ENCODE peak calls at places on chromosomes 11 and 22, in nine cellular contexts. X, J, H, N, F, T, O, A and G are unnamed samples.
A peak's percentile ranks its signal among the peaks of the same experiment; 100 is the strongest.

GRCh38 chr11:129195682-129196081 is 3.6 kb upstream of the ARHGAP32 start:
- DNase-seq in J (no peak), T (no peak), X (no peak), N (no peak), H (no peak), F (no peak), O (no peak), A (peak; percentile 33), G (no peak)

GRCh38 chr22:44682556-44683168 is 19.3 kb upstream of the PRR5 start:
- DNase-seq in X (no peak), H (no peak), J (no peak), O (no peak), T (no peak), F (no peak), N (no peak), A (no peak), G (no peak)

GRCh38 chr11:76512851-76513653 is 68.2 kb downstream of the EMSY start:
- DNase-seq in F (no peak), A (peak; percentile 49), X (peak; percentile 62), J (peak; percentile 65), T (peak; percentile 78), N (peak; percentile 37), O (no peak), H (no peak), G (peak; percentile 20)

GRCh38 chr11:78256962-78257361 is 68.2 kb downstream of the USP35 start:
- DNase-seq in J (peak; percentile 92), T (peak; percentile 89), O (peak; percentile 91), X (peak; percentile 91), N (peak; percentile 93), H (no peak), F (no peak), A (peak; percentile 27), G (no peak)

GRCh38 chr11:33670250-33671011 is 30.2 kb downstream of the C11orf91 start:
- DNase-seq in F (no peak), H (no peak), A (no peak), T (peak; percentile 52), O (no peak), N (peak; percentile 76), J (peak; percentile 87), X (peak; percentile 88), G (no peak)

GRCh38 chr11:134346101-134346975 is 14.6 kb downstream of the GLB1L2 start:
- DNase-seq in O (no peak), H (no peak), T (no peak), J (no peak), N (no peak), A (no peak), X (no peak), F (no peak), G (no peak)

GRCh38 chr22:35174398-35174797 is 82.9 kb upstream of the HMGXB4 start:
- DNase-seq in O (no peak), T (no peak), A (no peak), X (no peak), J (no peak), N (no peak), H (no peak), F (no peak), G (no peak)

GRCh38 chr11:47333526-47333845 is 19.0 kb downstream of the MYBPC3 start:
- DNase-seq in F (no peak), A (no peak), O (peak; percentile 66), X (no peak), T (no peak), H (no peak), J (no peak), N (no peak), G (peak; percentile 0)

GRCh38 chr11:103294516-103294915 is 185.3 kb downstream of the DYNC2H1 start:
- DNase-seq in N (no peak), T (no peak), J (peak; percentile 12), H (no peak), F (no peak), A (no peak), X (no peak), O (no peak), G (no peak)

GRCh38 chr11:88015170-88015569 is 160.1 kb downstream of the RAB38 start:
- DNase-seq in T (no peak), J (no peak), X (no peak), O (no peak), H (no peak), A (no peak), N (no peak), F (no peak), G (no peak)

GRCh38 chr11:45178890-45179663 is 32.6 kb downstream of the PRDM11 start:
- DNase-seq in T (peak; percentile 26), O (no peak), X (peak; percentile 41), H (no peak), A (peak; percentile 25), N (peak; percentile 84), F (no peak), J (peak; percentile 71), G (no peak)

GRCh38 chr11:45149483-45150056 is 3.1 kb downstream of the PRDM11 start:
- DNase-seq in T (no peak), A (no peak), N (no peak), O (no peak), H (no peak), X (no peak), J (no peak), F (no peak), G (no peak)

GRCh38 chr11:6629892-6630631 is 10.8 kb upstream of the TPP1 start:
- DNase-seq in O (peak; percentile 77), T (no peak), X (no peak), F (no peak), H (peak; percentile 55), A (peak; percentile 55), J (no peak), N (no peak), G (peak; percentile 84)

GRCh38 chr11:35163707-35164496 is 24.9 kb downstream of the CD44 start:
- DNase-seq in A (peak; percentile 72), H (no peak), T (no peak), F (no peak), O (no peak), X (no peak), J (peak; percentile 31), N (no peak), G (no peak)

GRCh38 chr11:72721276-72721675 is 30.9 kb downstream of the ARAP1 start:
- DNase-seq in T (no peak), H (no peak), A (no peak), F (no peak), J (no peak), O (peak; percentile 51), X (no peak), N (no peak), G (no peak)
- H3K9ac ChIP-seq in T (peak overlapping the region; percentile 96), H (no peak overlapping the region), A (peak overlapping the region; percentile 18), F (peak overlapping the region; percentile 83), J (peak overlapping the region; percentile 78), O (peak overlapping the region; percentile 92), X (peak overlapping the region; percentile 87), N (peak overlapping the region; percentile 39), G (no peak overlapping the region)

DNA sequence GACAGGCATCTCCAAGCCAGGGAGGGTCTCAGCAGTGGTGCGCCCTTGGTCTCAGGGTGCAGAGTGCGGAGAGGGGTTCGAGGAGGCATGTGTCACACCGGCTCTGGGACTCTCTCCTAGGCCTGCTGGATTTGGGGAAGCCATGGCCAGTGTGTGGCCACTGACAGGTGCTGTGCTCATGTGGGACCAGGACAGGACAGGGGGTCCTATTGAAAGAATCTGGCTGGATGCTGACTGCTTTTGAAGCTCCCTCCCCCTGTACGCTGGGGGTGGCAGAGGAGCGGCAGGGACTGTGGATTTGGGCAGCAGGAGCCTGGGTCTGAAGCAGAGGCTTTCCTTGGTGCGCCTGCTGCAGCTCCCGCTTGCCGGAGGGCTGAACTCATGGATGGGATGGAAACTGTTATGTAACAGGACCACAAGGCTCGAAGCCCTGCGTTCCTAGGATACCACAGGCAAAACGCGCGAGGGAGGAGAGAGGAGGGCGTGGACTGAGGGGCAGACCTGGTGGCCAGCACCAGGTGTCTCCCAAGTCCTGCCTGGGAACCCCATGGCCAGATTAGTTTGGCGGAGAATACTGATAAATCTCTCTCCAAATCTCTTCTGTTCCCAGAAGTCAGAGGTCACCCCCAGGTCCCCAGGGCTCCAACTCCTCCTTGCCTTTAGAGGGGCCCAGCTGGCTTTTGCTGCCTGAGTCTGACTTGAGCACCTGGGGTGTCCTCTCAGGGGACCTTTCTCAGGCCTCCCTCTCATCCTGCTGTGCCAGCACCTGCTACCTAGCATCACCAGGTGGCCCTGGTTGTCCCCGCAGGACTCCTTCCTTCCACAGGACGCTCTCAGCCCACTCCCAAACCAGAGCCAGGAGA is 13.8 kb upstream of the TEF start:
- DNase-seq in O (peak; percentile 78), T (peak; percentile 40), H (no peak), N (peak; percentile 60), X (peak; percentile 77), J (peak; percentile 22), A (no peak), F (no peak), G (peak; percentile 51)
- H3K4me3 ChIP-seq in O (peak overlapping the region; percentile 56), T (peak overlapping the region; percentile 49), H (no peak overlapping the region), N (peak overlapping the region; percentile 20), X (peak overlapping the region; percentile 41), J (peak overlapping the region; percentile 6), A (no peak overlapping the region), F (no peak overlapping the region), G (no peak overlapping the region)

GRCh38 chr11:62823677-62824076 is 8.2 kb downstream of the STX5 start:
- DNase-seq in H (no peak), J (no peak), O (no peak), X (no peak), T (no peak), F (no peak), A (no peak), N (no peak), G (no peak)
- H3K36me3 ChIP-seq in H (peaks cover 83% of the 10 kb centered on the region), J (peaks cover 72% of the 10 kb centered on the region), O (peaks cover 36% of the 10 kb centered on the region), X (peaks cover 69% of the 10 kb centered on the region), T (peaks cover 87% of the 10 kb centered on the region), F (peaks cover 23% of the 10 kb centered on the region), A (peaks cover 10% of the 10 kb centered on the region), N (peaks cover 28% of the 10 kb centered on the region), G (no peaks in the 10 kb centered on the region)

GRCh38 chr22:49349841-49350381 is 477.8 kb downstream of the BRD1 start:
- DNase-seq in J (no peak), A (no peak), X (no peak), H (no peak), F (no peak), O (peak; percentile 55), N (no peak), T (no peak), G (no peak)

GRCh38 chr22:49352361-49353169 is 475.1 kb downstream of the BRD1 start:
- DNase-seq in H (no peak), A (no peak), T (no peak), F (no peak), O (peak; percentile 59), J (no peak), N (no peak), X (no peak), G (no peak)

GRCh38 chr22:49350441-49351121 is 477.1 kb downstream of the BRD1 start:
- DNase-seq in J (no peak), A (no peak), F (no peak), T (no peak), H (no peak), O (peak; percentile 72), X (no peak), N (no peak), G (no peak)

GRCh38 chr22:49353185-49353584 is 474.5 kb downstream of the BRD1 start:
- DNase-seq in T (no peak), X (no peak), N (no peak), J (no peak), A (no peak), H (no peak), F (no peak), O (peak; percentile 29), G (no peak)

DNA sequence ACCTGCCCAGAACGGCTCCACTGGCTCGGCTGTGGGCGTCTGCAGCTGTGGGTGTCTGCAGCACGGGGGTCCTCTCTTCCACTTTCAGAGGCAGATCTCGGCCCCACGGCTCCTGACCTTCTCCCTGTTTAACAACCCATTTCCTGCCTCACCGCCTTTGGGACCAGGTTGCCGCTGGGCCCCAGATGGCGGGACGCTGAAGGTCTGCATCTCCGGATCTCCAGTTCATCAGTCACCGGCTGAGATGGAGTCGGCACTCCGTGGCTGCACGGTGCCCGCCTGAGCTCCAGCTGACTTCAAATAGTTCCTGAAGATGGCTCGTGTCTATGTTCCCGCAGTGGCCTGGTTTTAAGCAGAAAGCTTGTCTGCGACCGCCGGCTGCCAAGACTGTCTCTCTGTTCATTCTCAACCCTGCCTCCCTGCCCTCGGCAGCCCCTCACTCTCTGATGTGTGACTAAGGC is 475.9 kb downstream of the BRD1 start:
- DNase-seq in O (peak; percentile 65), A (no peak), X (no peak), F (no peak), N (no peak), J (no peak), H (no peak), T (no peak), G (no peak)
- H3K9ac ChIP-seq in O (no peak overlapping the region), A (no peak overlapping the region), X (no peak overlapping the region), F (no peak overlapping the region), N (no peak overlapping the region), J (no peak overlapping the region), H (no peak overlapping the region), T (no peak overlapping the region), G (no peak overlapping the region)